ENCODE peak calls at places on chromosomes 3 and 15, in six cellular contexts. One of them, this sample, is unnamed.

GRCh38 chr3:79396595-79396994 is 371.2 kb downstream of the ROBO1 start:
- DNase-seq in heart right ventricle: no peak
- DNase-seq in astrocyte: no peak
- DNase-seq in coronary artery: no peak
- DNase-seq in MCF 10A: no peak
- DNase-seq in right lobe of liver: no peak
- DNase-seq in this sample: no peak

GRCh38 chr3:195892355-195893120 is 15.8 kb downstream of the TNK2 start:
- DNase-seq in astrocyte: peak
- DNase-seq in right lobe of liver: no peak
- DNase-seq in heart right ventricle: peak
- DNase-seq in coronary artery: no peak
- DNase-seq in MCF 10A: no peak
- DNase-seq in this sample: no peak

GRCh38 chr15:84722628-84723027 is 6.7 kb upstream of the SEC11A start:
- DNase-seq in coronary artery: no peak
- DNase-seq in right lobe of liver: no peak
- DNase-seq in MCF 10A: no peak
- DNase-seq in heart right ventricle: no peak
- DNase-seq in astrocyte: no peak
- DNase-seq in this sample: no peak

GRCh38 chr15:96243701-96244100 is 86.8 kb upstream of the NR2F2 start:
- DNase-seq in right lobe of liver: no peak
- DNase-seq in MCF 10A: no peak
- DNase-seq in heart right ventricle: no peak
- DNase-seq in astrocyte: no peak
- DNase-seq in coronary artery: no peak
- DNase-seq in this sample: no peak

GRCh38 chr3:46885612-46886011 is 8.1 kb downstream of the PTH1R start:
- DNase-seq in right lobe of liver: no peak
- DNase-seq in coronary artery: no peak
- DNase-seq in MCF 10A: no peak
- DNase-seq in astrocyte: no peak
- DNase-seq in heart right ventricle: no peak
- DNase-seq in this sample: no peak

GRCh38 chr15:58498821-58499580 is 67.2 kb downstream of the LIPC start:
- DNase-seq in MCF 10A: peak
- DNase-seq in coronary artery: no peak
- DNase-seq in heart right ventricle: no peak
- DNase-seq in right lobe of liver: no peak
- DNase-seq in astrocyte: peak
- DNase-seq in this sample: no peak

GRCh38 chr3:55797775-55798174 is 310.7 kb upstream of the WNT5A start:
- DNase-seq in coronary artery: no peak
- DNase-seq in heart right ventricle: no peak
- DNase-seq in MCF 10A: no peak
- DNase-seq in astrocyte: no peak
- DNase-seq in right lobe of liver: no peak
- DNase-seq in this sample: no peak

GRCh38 chr3:9316881-9317341 is 45.9 kb upstream of the THUMPD3 start:
- DNase-seq in right lobe of liver: no peak
- DNase-seq in MCF 10A: no peak
- DNase-seq in heart right ventricle: no peak
- DNase-seq in coronary artery: no peak
- DNase-seq in astrocyte: peak
- DNase-seq in this sample: no peak

GRCh38 chr3:59654120-59654952 is 604.5 kb upstream of the CFAP20DC start:
- DNase-seq in MCF 10A: no peak
- DNase-seq in heart right ventricle: peak
- DNase-seq in astrocyte: peak
- DNase-seq in right lobe of liver: no peak
- DNase-seq in coronary artery: no peak
- DNase-seq in this sample: no peak

GRCh38 chr3:36373084-36373483 is 7.2 kb upstream of the STAC start:
- DNase-seq in right lobe of liver: no peak
- DNase-seq in heart right ventricle: no peak
- DNase-seq in coronary artery: no peak
- DNase-seq in astrocyte: peak
- DNase-seq in MCF 10A: peak
- DNase-seq in this sample: no peak

GRCh38 chr3:126955004-126955790 is 27.7 kb upstream of the PLXNA1 start:
- DNase-seq in right lobe of liver: peak
- DNase-seq in MCF 10A: no peak
- DNase-seq in heart right ventricle: no peak
- DNase-seq in astrocyte: no peak
- DNase-seq in coronary artery: no peak
- DNase-seq in this sample: no peak

GRCh38 chr3:35743218-35743617 is 103.9 kb downstream of the ARPP21 start:
- DNase-seq in right lobe of liver: no peak
- DNase-seq in coronary artery: no peak
- DNase-seq in MCF 10A: no peak
- DNase-seq in heart right ventricle: no peak
- DNase-seq in astrocyte: no peak
- DNase-seq in this sample: no peak

GRCh38 chr15:56732135-56732880 is 1.0 kb downstream of the ZNF280D start:
- DNase-seq in right lobe of liver: no peak
- DNase-seq in MCF 10A: peak
- DNase-seq in astrocyte: peak
- DNase-seq in heart right ventricle: no peak
- DNase-seq in coronary artery: no peak
- DNase-seq in this sample: no peak

GRCh38 chr3:134677196-134677986 is 26.6 kb upstream of the KY start:
- DNase-seq in heart right ventricle: no peak
- DNase-seq in astrocyte: no peak
- DNase-seq in coronary artery: no peak
- DNase-seq in right lobe of liver: no peak
- DNase-seq in MCF 10A: peak
- DNase-seq in this sample: no peak

GRCh38 chr3:133007601-133008000 is 30.6 kb upstream of the TMEM108 start:
- DNase-seq in right lobe of liver: no peak
- DNase-seq in heart right ventricle: no peak
- DNase-seq in astrocyte: no peak
- DNase-seq in coronary artery: no peak
- DNase-seq in MCF 10A: no peak
- DNase-seq in this sample: no peak

GRCh38 chr3:6732807-6733206 is 128.1 kb upstream of the GRM7 start:
- DNase-seq in MCF 10A: no peak
- DNase-seq in right lobe of liver: no peak
- DNase-seq in coronary artery: no peak
- DNase-seq in heart right ventricle: no peak
- DNase-seq in astrocyte: no peak
- DNase-seq in this sample: no peak

GRCh38 chr3:177396707-177397106 is 199.4 kb upstream of the TBL1XR1 start:
- DNase-seq in heart right ventricle: no peak
- DNase-seq in MCF 10A: no peak
- DNase-seq in astrocyte: no peak
- DNase-seq in right lobe of liver: no peak
- DNase-seq in coronary artery: no peak
- DNase-seq in this sample: no peak

GRCh38 chr3:63479661-63480035 is 172.8 kb upstream of the SNTN start:
- DNase-seq in heart right ventricle: no peak
- DNase-seq in astrocyte: no peak
- DNase-seq in MCF 10A: no peak
- DNase-seq in right lobe of liver: no peak
- DNase-seq in coronary artery: no peak
- DNase-seq in this sample: no peak

GRCh38 chr3:141389703-141390102 is 21.4 kb downstream of the ZBTB38 start:
- DNase-seq in coronary artery: no peak
- DNase-seq in astrocyte: no peak
- DNase-seq in heart right ventricle: no peak
- DNase-seq in right lobe of liver: no peak
- DNase-seq in MCF 10A: peak
- DNase-seq in this sample: no peak

GRCh38 chr15:52078197-52078875 is 34.2 kb downstream of the BCL2L10 start:
- DNase-seq in right lobe of liver: peak
- DNase-seq in MCF 10A: peak
- DNase-seq in heart right ventricle: no peak
- DNase-seq in astrocyte: no peak
- DNase-seq in coronary artery: no peak
- DNase-seq in this sample: peak

GRCh38 chr3:110314512-110315114 is 757.0 kb upstream of the NECTIN3 start:
- DNase-seq in astrocyte: peak
- DNase-seq in MCF 10A: peak
- DNase-seq in coronary artery: no peak
- DNase-seq in heart right ventricle: no peak
- DNase-seq in right lobe of liver: no peak
- DNase-seq in this sample: no peak

GRCh38 chr15:40339621-40339945 is 1.2 kb downstream of the CCDC9B start:
- DNase-seq in right lobe of liver: no peak
- DNase-seq in heart right ventricle: no peak
- DNase-seq in astrocyte: no peak
- DNase-seq in coronary artery: no peak
- DNase-seq in MCF 10A: peak
- DNase-seq in this sample: no peak
- TF ChIP-seq CTCF in right lobe of liver: no peak
- TF ChIP-seq CTCF in heart right ventricle: no peak
- TF ChIP-seq CTCF in astrocyte: no peak
- TF ChIP-seq CTCF in coronary artery: no peak
- TF ChIP-seq CTCF in MCF 10A: no peak
- TF ChIP-seq CTCF in this sample: peak

DNA sequence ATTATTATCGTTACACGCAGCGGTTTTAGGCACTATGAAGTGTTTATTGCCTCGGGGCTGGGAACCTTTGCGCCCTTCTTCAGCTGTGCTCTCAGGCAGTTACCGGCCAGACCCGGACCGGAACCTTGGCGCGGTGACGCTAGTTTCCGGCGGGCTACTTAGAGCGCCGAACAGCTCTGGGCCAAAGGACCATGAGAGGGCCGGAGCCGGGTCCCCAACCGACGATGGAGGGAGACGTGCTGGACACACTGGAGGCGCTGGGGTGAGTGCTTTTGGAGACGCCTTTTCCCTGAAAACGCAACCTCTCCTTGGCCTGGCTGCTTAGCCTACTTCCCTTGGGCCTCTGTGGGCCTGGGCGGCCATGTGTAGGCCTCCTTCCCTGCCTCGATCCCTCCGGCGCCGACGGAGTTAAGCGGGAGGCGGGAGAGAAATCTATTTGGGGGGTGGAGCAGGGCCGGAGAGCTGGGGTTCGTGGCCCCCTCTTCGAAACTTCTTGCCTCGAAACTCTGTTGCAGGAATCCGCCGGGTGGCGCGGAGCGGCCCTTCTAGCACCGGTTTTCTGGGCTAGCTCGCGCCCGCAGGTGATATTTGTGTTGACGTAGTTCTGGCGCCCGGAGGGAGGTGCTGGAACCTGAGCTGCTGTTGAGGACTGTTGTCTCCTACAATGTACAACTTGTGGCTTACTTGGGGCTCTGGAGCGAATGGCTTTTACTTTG is at the start of gene FAM98B:
- DNase-seq in coronary artery: peak
- DNase-seq in MCF 10A: peak
- DNase-seq in heart right ventricle: peak
- DNase-seq in astrocyte: peak
- DNase-seq in right lobe of liver: peak
- DNase-seq in this sample: peak
- TF ChIP-seq CTCF in coronary artery: no peak
- TF ChIP-seq CTCF in MCF 10A: no peak
- TF ChIP-seq CTCF in heart right ventricle: no peak
- TF ChIP-seq CTCF in astrocyte: no peak
- TF ChIP-seq CTCF in right lobe of liver: no peak
- TF ChIP-seq CTCF in this sample: peak

GRCh38 chr3:50336452-50337174 is 4.0 kb downstream of the RASSF1 start:
- DNase-seq in right lobe of liver: no peak
- DNase-seq in heart right ventricle: no peak
- DNase-seq in coronary artery: no peak
- DNase-seq in MCF 10A: no peak
- DNase-seq in astrocyte: no peak
- DNase-seq in this sample: no peak

GRCh38 chr3:50337175-50337861 is 3.3 kb downstream of the RASSF1 start:
- DNase-seq in MCF 10A: peak
- DNase-seq in astrocyte: peak
- DNase-seq in right lobe of liver: peak
- DNase-seq in heart right ventricle: peak
- DNase-seq in coronary artery: peak
- DNase-seq in this sample: peak

GRCh38 chr3:50339485-50340196 is 995 bp downstream of the RASSF1 start:
- DNase-seq in heart right ventricle: no peak
- DNase-seq in MCF 10A: no peak
- DNase-seq in coronary artery: no peak
- DNase-seq in right lobe of liver: no peak
- DNase-seq in astrocyte: no peak
- DNase-seq in this sample: no peak

GRCh38 chr3:50340404-50341329 is at the start of gene RASSF1:
- DNase-seq in MCF 10A: no peak
- DNase-seq in astrocyte: no peak
- DNase-seq in right lobe of liver: peak
- DNase-seq in heart right ventricle: peak
- DNase-seq in coronary artery: peak
- DNase-seq in this sample: no peak

DNA sequence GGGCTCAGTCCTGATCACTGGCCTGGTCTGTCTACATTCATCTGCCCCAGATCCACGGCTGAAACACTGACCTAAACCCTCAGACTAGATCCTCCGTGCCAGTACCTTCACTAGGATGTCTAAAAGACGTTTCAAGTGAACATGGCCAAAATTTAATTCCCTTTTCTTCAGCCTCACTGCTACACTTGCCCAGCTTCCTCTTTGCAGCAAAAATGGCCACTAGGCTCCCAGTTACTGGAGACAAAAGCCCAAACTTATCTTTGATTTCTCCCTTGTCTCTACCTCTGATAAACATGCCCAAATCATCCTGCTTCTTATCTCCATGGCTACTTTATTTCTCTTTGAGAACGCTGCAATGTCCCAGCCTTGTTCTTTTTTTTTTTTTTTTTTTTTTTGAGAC is 1.6 kb downstream of the RASSF1 start:
- DNase-seq in heart right ventricle: no peak
- DNase-seq in MCF 10A: no peak
- DNase-seq in astrocyte: no peak
- DNase-seq in right lobe of liver: no peak
- DNase-seq in coronary artery: no peak
- DNase-seq in this sample: no peak
- TF ChIP-seq CTCF in heart right ventricle: no peak
- TF ChIP-seq CTCF in MCF 10A: no peak
- TF ChIP-seq CTCF in astrocyte: no peak
- TF ChIP-seq CTCF in right lobe of liver: no peak
- TF ChIP-seq CTCF in coronary artery: no peak
- TF ChIP-seq CTCF in this sample: no peak

DNA sequence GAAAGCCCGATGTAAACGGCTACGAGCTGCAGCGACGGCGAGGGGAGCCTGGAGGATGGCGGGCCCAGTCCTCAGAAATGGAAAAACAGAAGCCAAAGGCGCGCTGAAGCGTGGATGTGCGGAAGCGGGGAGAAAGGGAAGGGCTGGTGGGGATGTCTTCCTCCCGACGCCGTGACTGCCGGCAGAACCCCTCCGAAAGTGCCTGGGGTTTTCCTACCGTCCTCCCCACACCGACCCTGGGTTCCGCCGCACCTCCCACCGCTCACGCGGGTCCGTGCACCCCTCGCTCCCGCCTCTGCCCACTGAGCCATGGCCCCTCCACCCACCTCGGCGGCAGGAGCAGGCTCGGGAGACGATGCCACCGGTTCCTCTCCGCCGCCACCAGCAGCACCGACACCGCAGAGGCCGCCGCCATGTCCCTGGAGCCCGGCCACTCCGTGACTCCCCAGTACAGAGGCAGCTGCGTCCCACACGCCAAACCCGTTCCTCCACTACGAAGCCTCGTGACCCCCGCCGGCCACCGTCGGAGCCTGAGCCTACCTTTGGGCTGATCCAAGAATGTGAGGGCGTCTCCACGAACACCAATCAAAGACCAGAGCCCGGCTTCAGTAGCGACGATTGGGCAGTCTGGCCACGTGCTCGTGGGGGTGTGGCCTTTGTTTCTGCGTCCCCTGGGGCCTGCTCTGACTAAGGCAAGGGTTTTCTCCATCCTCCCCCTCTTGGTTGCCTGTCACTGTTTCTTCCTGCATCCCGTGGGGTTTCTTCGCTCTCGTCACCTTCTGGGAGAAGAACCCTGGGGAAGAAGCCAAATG is at the start of gene MCCC1:
- DNase-seq in coronary artery: peak
- DNase-seq in MCF 10A: peak
- DNase-seq in heart right ventricle: peak
- DNase-seq in astrocyte: peak
- DNase-seq in right lobe of liver: peak
- DNase-seq in this sample: peak
- TF ChIP-seq CTCF in coronary artery: no peak
- TF ChIP-seq CTCF in MCF 10A: no peak
- TF ChIP-seq CTCF in heart right ventricle: no peak
- TF ChIP-seq CTCF in astrocyte: no peak
- TF ChIP-seq CTCF in right lobe of liver: no peak
- TF ChIP-seq CTCF in this sample: no peak